ENCODE peak calls at places on chromosomes 16 and 17, in ten cellular contexts. A is stimulated activated CD4-positive, alpha-beta T cell treated with anti-CD3 and anti-CD28 coated beads, Interleukin-12 subunit alpha, Interleukin-12 subunit beta, amount 100 ng/mL, for 4 hours; G is M059J; Q is stomach; W is activated T-cell treated with anti-CD3 and anti-CD28 coated beads for 1 hour; L is Daoy; K is anterior cingulate cortex; X is T follicular helper cell; F is GM13976; U is GM23248. C is an unnamed sample.
A peak's percentile ranks its signal among the peaks of the same experiment; 100 is the strongest.

GRCh38 chr17:81218991-81219390 is 3.8 kb downstream of the CEP131 start:
- DNase-seq in F (no peak), K (no peak), X (no peak), L (no peak), Q (no peak), A (no peak), U (no peak), G (no peak), W (no peak), C (no peak)

GRCh38 chr17:68497885-68498319 is 14.3 kb upstream of the PRKAR1A start:
- DNase-seq in K (no peak), X (no peak), A (no peak), Q (peak; percentile 61), L (no peak), W (no peak), U (no peak), F (peak; percentile 80), G (no peak), C (no peak)

GRCh38 chr16:84362410-84362809 is 5.9 kb upstream of the ATP2C2 start:
- DNase-seq in Q (no peak), A (no peak), U (no peak), X (no peak), L (no peak), W (no peak), G (no peak), F (no peak), K (no peak), C (no peak)

GRCh38 chr17:42347198-42347597 is 41.0 kb downstream of the STAT3 start:
- DNase-seq in U (peak; percentile 91), W (no peak), X (no peak), Q (peak; percentile 67), G (peak; percentile 92), L (peak; percentile 62), A (no peak), F (no peak), K (no peak), C (no peak)

GRCh38 chr17:76271669-76272540 is 6.8 kb downstream of the UBALD2 start:
- DNase-seq in L (no peak), F (peak; percentile 90), X (peak; percentile 29), U (no peak), G (no peak), W (peak; percentile 46), K (no peak), Q (peak; percentile 58), A (peak; percentile 80), C (peak; percentile 83)

GRCh38 chr16:72149676-72150464 is 22.1 kb downstream of the PMFBP1 start:
- DNase-seq in F (no peak), Q (no peak), U (no peak), A (no peak), L (no peak), W (no peak), K (no peak), X (no peak), G (no peak), C (no peak)

GRCh38 chr17:79042421-79043190 is 18.6 kb downstream of the C1QTNF1 start:
- DNase-seq in L (peak; percentile 86), W (peak; percentile 64), K (peak; percentile 18), U (peak; percentile 82), G (peak; percentile 67), Q (peak; percentile 87), F (peak; percentile 82), X (peak; percentile 48), A (peak; percentile 70), C (peak; percentile 55)

GRCh38 chr16:9566099-9566498 is 474.7 kb downstream of the HAPSTR1 start:
- DNase-seq in A (no peak), X (no peak), Q (no peak), K (no peak), U (no peak), L (no peak), W (no peak), F (no peak), G (no peak), C (no peak)

GRCh38 chr17:41784207-41784744 is 2.2 kb downstream of the JUP start:
- DNase-seq in K (no peak), F (peak; percentile 61), G (peak; percentile 75), X (no peak), L (peak; percentile 85), A (no peak), Q (peak; percentile 66), W (no peak), U (peak; percentile 32), C (no peak)

C was measured in T-helper 2 cell.